ENCODE peak calls at places on chromosomes 12 and 14, in nine cellular contexts. L, F, D, P, J, I, Y, R and H are unnamed samples.

GRCh38 chr12:107127482-107128185 is 34.3 kb upstream of the CRY1 start:
- DNase-seq in L (no peak), F (no peak), D (no peak), P (no peak), J (no peak), I (no peak), Y (no peak), R (no peak), H (no peak)

GRCh38 chr14:64442300-64442988 is 22.9 kb upstream of the AKAP5 start:
- DNase-seq in L (no peak), F (peak), D (peak), P (no peak), J (no peak), I (no peak), Y (no peak), R (no peak), H (no peak)

GRCh38 chr12:132248439-132249157 is 80.8 kb downstream of the GALNT9 start:
- DNase-seq in L (peak), F (no peak), D (peak), P (no peak), J (no peak), I (no peak), Y (no peak), R (no peak), H (no peak)

GRCh38 chr12:116317986-116318737 is 40.7 kb upstream of the MED13L start:
- DNase-seq in L (no peak), F (no peak), D (no peak), P (no peak), J (no peak), I (peak), Y (no peak), R (no peak), H (no peak)

GRCh38 chr14:68781161-68782021 is 11.5 kb downstream of the ZFP36L1 start:
- DNase-seq in L (no peak), F (no peak), D (no peak), P (no peak), J (no peak), I (peak), Y (no peak), R (no peak), H (no peak)

GRCh38 chr12:111298583-111299436 is 70.1 kb downstream of the PHETA1 start:
- DNase-seq in L (peak), F (no peak), D (peak), P (peak), J (peak), I (peak), Y (peak), R (peak), H (peak)

GRCh38 chr12:67663121-67663520 is 14.6 kb downstream of the DYRK2 start:
- DNase-seq in L (no peak), F (no peak), D (peak), P (no peak), J (no peak), I (no peak), Y (no peak), R (no peak), H (no peak)

GRCh38 chr14:78455896-78456435 is 285.8 kb downstream of the NRXN3 start:
- DNase-seq in L (no peak), F (no peak), D (no peak), P (no peak), J (peak), I (no peak), Y (no peak), R (no peak), H (peak)

GRCh38 chr12:56634242-56634836 is 4.2 kb upstream of the BAZ2A start:
- DNase-seq in L (no peak), F (peak), D (peak), P (no peak), J (peak), I (peak), Y (peak), R (peak), H (no peak)

GRCh38 chr12:91274886-91275285 is 92.3 kb upstream of the DCN start:
- DNase-seq in L (no peak), F (no peak), D (peak), P (no peak), J (no peak), I (peak), Y (no peak), R (no peak), H (no peak)

GRCh38 chr12:76679778-76680177 is 84.1 kb upstream of the ZDHHC17 start:
- DNase-seq in L (peak), F (no peak), D (no peak), P (no peak), J (no peak), I (peak), Y (no peak), R (no peak), H (no peak)

GRCh38 chr14:20836668-20837338 is 34.2 kb upstream of the RNASE1 start:
- DNase-seq in L (peak), F (no peak), D (peak), P (no peak), J (no peak), I (peak), Y (no peak), R (no peak), H (no peak)

GRCh38 chr14:49895480-49895879 is 2.6 kb downstream of the ARF6 start:
- DNase-seq in L (no peak), F (no peak), D (no peak), P (no peak), J (no peak), I (no peak), Y (no peak), R (no peak), H (no peak)

GRCh38 chr14:67237591-67237990 is 3.6 kb upstream of the PALS1 start:
- DNase-seq in L (no peak), F (no peak), D (no peak), P (no peak), J (no peak), I (no peak), Y (no peak), R (no peak), H (no peak)

GRCh38 chr12:121921106-121921505 is 2.7 kb downstream of the CFAP251 start:
- DNase-seq in L (no peak), F (no peak), D (no peak), P (no peak), J (no peak), I (no peak), Y (no peak), R (no peak), H (no peak)

GRCh38 chr12:45695035-45695434 is 34.5 kb upstream of the ARID2 start:
- DNase-seq in L (no peak), F (no peak), D (no peak), P (no peak), J (no peak), I (no peak), Y (no peak), R (no peak), H (no peak)

GRCh38 chr14:30337456-30337855 is 221.5 kb upstream of the G2E3 start:
- DNase-seq in L (no peak), F (no peak), D (no peak), P (no peak), J (no peak), I (no peak), Y (no peak), R (no peak), H (no peak)

GRCh38 chr12:91432079-91432478 is 249.5 kb upstream of the DCN start:
- DNase-seq in L (peak), F (no peak), D (peak), P (no peak), J (no peak), I (no peak), Y (no peak), R (peak), H (no peak)

GRCh38 chr14:54116972-54117371 is 160.3 kb upstream of the BMP4 start:
- DNase-seq in L (peak), F (no peak), D (no peak), P (no peak), J (no peak), I (no peak), Y (no peak), R (no peak), H (no peak)

GRCh38 chr12:27595231-27595642 is 71.2 kb downstream of the PPFIBP1 start:
- DNase-seq in L (peak), F (no peak), D (peak), P (no peak), J (no peak), I (peak), Y (no peak), R (peak), H (no peak)

GRCh38 chr12:88947486-88948043 is 367.3 kb upstream of the KITLG start:
- DNase-seq in L (no peak), F (no peak), D (no peak), P (no peak), J (no peak), I (no peak), Y (no peak), R (no peak), H (no peak)

GRCh38 chr14:50225974-50226297 is 5.4 kb downstream of the SOS2 start:
- DNase-seq in L (no peak), F (no peak), D (no peak), P (no peak), J (no peak), I (no peak), Y (no peak), R (no peak), H (no peak)

GRCh38 chr14:93042968-93043940 is 72.5 kb downstream of the ITPK1 start:
- DNase-seq in L (peak), F (peak), D (peak), P (no peak), J (peak), I (peak), Y (no peak), R (no peak), H (no peak)

GRCh38 chr14:61452452-61452851 is 131.1 kb downstream of the PRKCH start:
- DNase-seq in L (no peak), F (no peak), D (no peak), P (no peak), J (no peak), I (no peak), Y (no peak), R (no peak), H (no peak)

GRCh38 chr12:45575823-45576448 is 153.6 kb upstream of the ARID2 start:
- DNase-seq in L (no peak), F (no peak), D (no peak), P (no peak), J (peak), I (no peak), Y (no peak), R (no peak), H (peak)

GRCh38 chr14:105010106-105010505 is 10.8 kb downstream of the CDCA4 start:
- DNase-seq in L (no peak), F (no peak), D (no peak), P (no peak), J (no peak), I (no peak), Y (no peak), R (no peak), H (no peak)
- TF ChIP-seq CTCF in L (no peak), F (no peak), D (no peak), P (no peak), J (no peak), I (no peak), Y (no peak), R (no peak), H (no peak)

GRCh38 chr14:75452900-75453816 is 25.3 kb downstream of the JDP2 start:
- DNase-seq in L (peak), F (peak), D (peak), P (peak), J (no peak), I (peak), Y (peak), R (peak), H (no peak)

GRCh38 chr14:75456069-75457023 is 28.5 kb downstream of the JDP2 start:
- DNase-seq in L (no peak), F (no peak), D (no peak), P (no peak), J (no peak), I (no peak), Y (no peak), R (no peak), H (no peak)

GRCh38 chr14:75454963-75455546 is 27.2 kb downstream of the JDP2 start:
- DNase-seq in L (peak), F (peak), D (peak), P (no peak), J (no peak), I (peak), Y (no peak), R (no peak), H (no peak)

GRCh38 chr14:75452324-75452723 is 24.5 kb downstream of the JDP2 start:
- DNase-seq in L (no peak), F (no peak), D (peak), P (no peak), J (no peak), I (no peak), Y (no peak), R (peak), H (no peak)

DNA sequence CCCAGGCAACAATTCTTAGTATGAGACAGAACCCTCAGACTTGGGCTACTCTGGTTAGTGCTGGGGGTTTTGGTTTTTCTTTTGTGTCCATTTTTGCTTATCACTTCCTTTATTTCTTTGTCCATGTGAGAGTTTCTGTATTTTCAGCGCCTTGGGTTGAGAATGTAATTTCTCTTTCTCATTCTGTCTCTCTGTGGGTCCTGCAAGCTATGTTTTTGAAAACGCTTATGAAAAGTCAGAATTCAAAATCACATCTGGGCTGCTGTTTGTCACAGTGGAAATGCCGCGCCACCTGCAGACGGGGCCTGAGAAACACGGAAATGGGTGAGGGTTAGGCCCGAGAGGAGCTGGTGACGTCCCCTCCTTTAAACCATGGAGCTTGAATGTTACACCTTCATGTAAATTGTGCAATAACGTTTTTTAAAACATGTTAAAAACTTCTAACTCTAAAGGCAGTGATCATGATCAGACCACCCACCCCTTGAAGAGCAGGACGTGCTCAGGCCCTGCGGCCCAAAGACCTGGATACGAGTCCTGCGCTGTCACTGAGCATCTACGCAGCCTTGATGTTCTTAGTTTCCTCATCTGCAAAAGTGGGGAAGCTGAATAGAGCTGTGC is 26.1 kb downstream of the JDP2 start:
- DNase-seq in L (no peak), F (no peak), D (no peak), P (no peak), J (peak), I (no peak), Y (no peak), R (no peak), H (peak)
- TF ChIP-seq CTCF in L (peak), F (no peak), D (no peak), P (no peak), J (peak), I (no peak), Y (no peak), R (no peak), H (peak)

DNA sequence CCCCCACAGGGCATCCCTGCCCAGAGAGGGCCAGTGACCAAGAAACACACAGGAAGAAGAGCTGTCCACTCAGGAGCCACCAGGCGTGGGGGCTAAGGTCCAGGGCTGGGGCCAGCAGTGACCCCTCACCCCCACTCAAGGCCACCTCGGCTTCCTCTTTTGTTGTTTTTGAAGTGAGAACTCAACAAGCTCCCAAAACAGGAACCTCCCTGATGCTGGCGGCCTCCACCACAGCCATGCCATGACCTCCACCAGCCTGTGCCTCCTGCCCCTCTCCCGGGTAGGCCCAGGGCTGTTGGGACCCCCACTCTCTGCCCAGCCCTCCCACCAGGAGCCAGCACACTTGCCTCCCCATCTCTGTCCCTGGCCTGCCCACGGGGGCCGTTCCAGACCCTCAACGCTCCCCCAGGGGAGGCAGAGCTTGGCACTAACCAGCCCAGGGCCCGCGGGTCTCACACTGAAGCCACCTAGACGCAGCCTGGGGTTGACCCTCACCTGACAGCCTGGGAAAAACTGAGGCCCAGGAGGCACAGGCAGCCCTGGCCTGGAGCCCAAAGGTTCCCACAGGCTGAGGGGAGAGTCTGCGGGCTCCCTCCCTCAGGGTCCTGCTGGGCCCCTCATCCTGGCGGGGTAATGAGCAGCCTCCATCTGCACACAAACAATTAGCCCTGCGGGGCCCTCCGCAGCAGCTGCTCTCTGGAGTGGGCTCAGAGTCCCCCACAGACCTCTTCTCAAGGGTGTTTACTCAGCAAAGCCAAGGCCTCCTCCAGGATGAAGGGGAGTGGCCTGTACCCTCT is 7.6 kb downstream of the AKT1 start:
- DNase-seq in L (no peak), F (no peak), D (no peak), P (no peak), J (no peak), I (peak), Y (no peak), R (no peak), H (no peak)
- TF ChIP-seq CTCF in L (no peak), F (no peak), D (no peak), P (no peak), J (no peak), I (no peak), Y (no peak), R (no peak), H (no peak)

GRCh38 chr14:45715946-45716345 is 462.9 kb upstream of the MIS18BP1 start:
- DNase-seq in L (no peak), F (no peak), D (no peak), P (no peak), J (no peak), I (no peak), Y (no peak), R (no peak), H (no peak)

GRCh38 chr14:45716506-45716905 is 463.5 kb upstream of the MIS18BP1 start:
- DNase-seq in L (no peak), F (no peak), D (no peak), P (peak), J (no peak), I (no peak), Y (peak), R (peak), H (no peak)
- TF ChIP-seq CTCF in L (peak), F (no peak), D (no peak), P (peak), J (no peak), I (no peak), Y (peak), R (peak), H (no peak)

GRCh38 chr14:88227693-88228092 is 95.4 kb downstream of the KCNK10 start:
- DNase-seq in L (no peak), F (no peak), D (no peak), P (no peak), J (no peak), I (no peak), Y (no peak), R (no peak), H (no peak)
- TF ChIP-seq CTCF in L (no peak), F (no peak), D (no peak), P (no peak), J (no peak), I (no peak), Y (no peak), R (no peak), H (no peak)